ENCODE peak calls at places on chromosomes 6 and 20, in nine cellular contexts. C, U, X, L, E, G, P, B and A are unnamed samples.

GRCh38 chr6:121190122-121190521 is 144.2 kb downstream of the TBC1D32 start:
- DNase-seq in G (no peak), E (no peak), X (no peak), P (no peak), B (no peak), C (no peak), L (no peak), U (no peak), A (no peak)

GRCh38 chr6:130928158-130928917 is 101.1 kb downstream of the SMLR1 start:
- DNase-seq in L (no peak), E (no peak), X (no peak), U (no peak), B (no peak), P (no peak), C (no peak), G (no peak), A (no peak)

GRCh38 chr20:36441027-36441414 is 100.3 kb upstream of the MYL9 start:
- DNase-seq in B (no peak), E (no peak), U (no peak), X (no peak), G (no peak), L (no peak), C (no peak), P (no peak), A (no peak)

GRCh38 chr20:22866757-22867425 is 168.2 kb upstream of the SSTR4 start:
- DNase-seq in B (no peak), G (no peak), E (no peak), X (no peak), U (no peak), P (no peak), C (no peak), L (no peak), A (no peak)

GRCh38 chr6:155142163-155142901 is 121.5 kb upstream of the CLDN20 start:
- DNase-seq in B (no peak), L (no peak), C (no peak), U (no peak), X (no peak), P (no peak), G (no peak), E (no peak), A (no peak)

GRCh38 chr6:156686429-156686939 is 90.7 kb upstream of the ARID1B start:
- DNase-seq in X (peak; percentile 80), P (peak; percentile 65), B (peak; percentile 21), L (peak; percentile 59), C (no peak), G (no peak), U (no peak), E (no peak), A (no peak)

GRCh38 chr20:41617059-41617921 is 887 bp downstream of the CHD6 start:
- DNase-seq in U (no peak), L (peak; percentile 32), G (peak; percentile 63), E (peak; percentile 77), C (no peak), B (peak; percentile 37), X (peak; percentile 69), P (peak; percentile 50), A (no peak)

GRCh38 chr20:44075191-44075949 is 111.6 kb downstream of the JPH2 start:
- DNase-seq in L (no peak), X (no peak), C (no peak), G (no peak), B (no peak), P (no peak), U (no peak), E (peak; percentile 59), A (no peak)

GRCh38 chr6:135331002-135331401 is 149.9 kb downstream of the MYB start:
- DNase-seq in G (no peak), U (no peak), L (peak; percentile 25), P (no peak), E (no peak), C (no peak), X (no peak), B (no peak), A (no peak)

GRCh38 chr6:41780623-41781301 is at the start of gene PRICKLE4:
- DNase-seq in P (peak; percentile 56), X (peak; percentile 78), G (no peak), L (no peak), U (no peak), B (peak; percentile 73), C (no peak), E (peak; percentile 86), A (no peak)

GRCh38 chr6:131362070-131362469 is 211.0 kb upstream of the ARG1 start:
- DNase-seq in E (no peak), B (no peak), C (no peak), L (no peak), U (no peak), P (no peak), G (no peak), X (no peak), A (no peak)

GRCh38 chr6:80520195-80520594 is 413.7 kb downstream of the BCKDHB start:
- DNase-seq in B (no peak), X (no peak), C (no peak), U (no peak), G (no peak), E (no peak), P (no peak), L (peak; percentile 77), A (no peak)

DNA sequence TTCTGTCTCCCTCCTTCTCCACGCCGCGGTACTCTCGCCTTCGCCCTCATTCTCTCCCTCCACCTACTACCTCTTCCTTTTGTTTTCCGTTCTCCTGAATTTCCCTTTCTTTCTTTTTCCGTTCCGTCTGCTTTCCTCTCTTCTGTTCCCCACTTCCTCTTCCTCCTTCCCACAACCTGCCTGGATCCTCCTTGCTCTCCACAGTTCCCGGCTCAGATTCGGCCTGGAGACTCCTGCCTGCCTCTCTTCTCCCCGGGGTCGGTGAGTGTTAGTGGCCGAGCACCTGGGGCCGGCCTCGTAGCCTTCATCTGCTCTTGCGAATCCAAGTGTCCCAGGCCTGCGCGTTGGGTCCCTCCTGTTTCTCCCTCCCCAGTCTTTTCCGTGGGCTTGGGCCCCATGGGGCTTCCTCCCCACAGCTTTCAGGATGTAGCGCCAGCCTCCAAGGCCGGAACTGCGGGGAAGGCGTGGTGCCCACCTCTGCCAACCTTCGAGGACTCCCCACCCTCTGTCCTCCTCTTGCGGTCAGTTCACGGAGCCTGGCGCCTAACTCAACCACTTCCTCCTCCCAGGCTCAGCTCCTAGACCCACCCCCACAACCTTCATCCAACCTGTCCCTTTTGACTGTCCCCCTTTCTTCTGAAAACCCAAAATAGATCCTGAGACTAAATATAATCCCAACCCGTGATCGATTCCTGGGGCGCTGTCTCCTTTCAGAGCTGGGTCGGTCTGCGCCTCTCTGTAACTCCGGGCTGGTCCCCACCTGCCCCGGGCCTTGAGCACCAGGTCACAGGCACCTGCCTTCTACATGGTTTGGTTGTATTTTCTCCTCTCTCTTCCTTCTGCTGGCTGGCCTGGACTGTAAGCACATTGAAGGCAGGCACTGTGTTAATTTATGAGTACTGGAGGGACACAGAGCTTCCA is 6.8 kb downstream of the NRN1 start:
- DNase-seq in P (no peak), B (peak; percentile 11), U (no peak), G (no peak), E (peak; percentile 61), X (peak; percentile 75), C (no peak), L (no peak), A (no peak)
- H3K27me3 ChIP-seq in P (peaks cover 100% of the 10 kb centered on the region), B (peaks cover 99% of the 10 kb centered on the region), U (peaks cover 95% of the 10 kb centered on the region), G (peaks cover 96% of the 10 kb centered on the region), E (peaks cover 99% of the 10 kb centered on the region), X (peaks cover 100% of the 10 kb centered on the region), C (peaks cover 2% of the 10 kb centered on the region), L (peaks cover 92% of the 10 kb centered on the region), A (peaks cover 100% of the 10 kb centered on the region)

GRCh38 chr6:148959511-148959910 is 212.7 kb downstream of the UST start:
- DNase-seq in L (no peak), E (no peak), P (no peak), U (no peak), B (no peak), G (no peak), C (no peak), X (no peak), A (no peak)

GRCh38 chr6:148954934-148955915 is 208.4 kb downstream of the UST start:
- DNase-seq in C (no peak), G (no peak), X (no peak), U (no peak), P (peak; percentile 39), B (no peak), E (no peak), L (peak; percentile 63), A (no peak)

GRCh38 chr6:148962854-148963515 is 216.2 kb downstream of the UST start:
- DNase-seq in B (no peak), E (no peak), X (no peak), P (no peak), L (no peak), G (no peak), U (no peak), C (no peak), A (no peak)

GRCh38 chr6:148954461-148954860 is 207.6 kb downstream of the UST start:
- DNase-seq in U (no peak), L (no peak), G (no peak), X (no peak), E (no peak), B (no peak), P (no peak), C (no peak), A (no peak)

GRCh38 chr6:148959008-148959407 is 212.2 kb downstream of the UST start:
- DNase-seq in B (no peak), U (no peak), E (no peak), P (no peak), L (no peak), X (no peak), G (no peak), C (no peak), A (no peak)
- TF ChIP-seq CTCF in B (no peak), U (no peak), E (no peak), P (no peak), L (no peak), X (peak; percentile 12), G (no peak), C (no peak), A (no peak)

DNA sequence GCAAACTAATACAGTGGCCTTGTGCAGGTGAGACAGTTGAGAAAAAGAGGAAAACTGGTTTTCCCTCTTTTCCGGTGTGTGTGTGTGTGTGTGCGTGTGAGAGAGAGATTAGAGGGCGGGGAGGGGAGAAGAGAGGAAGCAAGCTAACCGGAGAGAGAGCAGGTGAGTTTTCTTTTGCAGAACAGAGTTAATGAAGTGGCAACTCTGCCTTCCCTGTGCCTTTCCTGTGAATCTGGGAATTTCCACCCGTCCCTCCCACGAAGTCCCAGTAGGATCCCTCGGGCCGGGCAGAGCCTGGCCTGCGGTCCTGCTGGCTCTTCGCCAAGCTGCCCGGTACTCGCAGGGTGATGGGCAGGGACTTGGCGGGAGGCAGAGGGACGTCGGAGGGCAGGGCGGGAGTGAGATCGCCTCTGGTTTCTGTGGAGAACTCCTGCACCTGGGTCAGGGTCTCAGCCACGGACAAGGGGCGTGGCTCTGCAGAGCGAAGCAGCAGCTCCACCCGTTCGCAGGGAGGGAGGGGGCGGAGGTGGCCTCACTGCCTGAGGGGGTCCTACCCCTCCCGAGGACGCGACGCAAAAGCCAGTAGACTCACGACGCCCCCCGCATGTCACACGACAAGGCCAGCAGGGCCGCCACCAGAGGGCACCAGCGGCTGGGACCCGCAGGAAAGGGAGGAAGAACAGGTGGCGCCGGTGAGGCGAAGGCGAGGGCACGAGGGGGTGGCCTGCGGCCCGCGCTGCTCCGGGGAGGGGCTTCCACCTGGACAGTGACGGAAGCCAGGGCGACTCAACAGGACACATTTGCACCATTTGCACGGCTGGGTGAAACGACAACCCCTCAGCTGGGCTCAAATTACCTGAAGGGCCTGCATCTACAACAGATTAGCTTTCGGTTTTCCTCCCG is 51.2 kb upstream of the RNF182 start:
- DNase-seq in L (no peak), P (peak; percentile 66), G (peak; percentile 84), B (peak; percentile 52), E (peak; percentile 92), U (peak; percentile 55), C (peak; percentile 51), X (peak; percentile 97), A (no peak)
- H3K4me3 ChIP-seq in L (peak overlapping the region; percentile 24), P (no peak overlapping the region), G (peak overlapping the region; percentile 40), B (peak overlapping the region; percentile 64), E (peak overlapping the region; percentile 35), U (peak overlapping the region; percentile 32), C (no peak overlapping the region), X (no peak overlapping the region), A (peak overlapping the region; percentile 40)

GRCh38 chr20:8547968-8548588 is 416.0 kb downstream of the PLCB1 start:
- DNase-seq in U (no peak), X (no peak), E (no peak), C (no peak), L (no peak), B (no peak), P (no peak), G (no peak), A (no peak)
- H3K27me3 ChIP-seq in U (no peaks in the 10 kb centered on the region), X (no peaks in the 10 kb centered on the region), E (no peaks in the 10 kb centered on the region), C (no peaks in the 10 kb centered on the region), L (no peaks in the 10 kb centered on the region), B (no peaks in the 10 kb centered on the region), P (no peaks in the 10 kb centered on the region), G (no peaks in the 10 kb centered on the region), A (no peaks in the 10 kb centered on the region)